ENCODE peak calls at places on chromosome 1, in ten cellular contexts. Z, V, W, B, H, C, I, D, N and Q are unnamed samples.

GRCh38 chr1:184160942-184161698 is 109.6 kb downstream of the TSEN15 start:
- DNase-seq in Z (no peak), V (no peak), W (no peak), B (no peak), H (no peak), C (no peak), I (no peak), D (no peak), N (no peak), Q (no peak)

GRCh38 chr1:3366181-3367051 is 88.0 kb upstream of the ARHGEF16 start:
- DNase-seq in Z (no peak), V (no peak), W (peak), B (no peak), H (peak), C (no peak), I (no peak), D (no peak), N (no peak), Q (no peak)

GRCh38 chr1:154578058-154578418 is 10.5 kb downstream of the CHRNB2 start:
- DNase-seq in Z (no peak), V (no peak), W (no peak), B (no peak), H (no peak), C (no peak), I (no peak), D (no peak), N (no peak), Q (no peak)

GRCh38 chr1:65398083-65398482 is 22.4 kb upstream of the LEPR start:
- DNase-seq in Z (no peak), V (no peak), W (no peak), B (no peak), H (no peak), C (no peak), I (no peak), D (no peak), N (no peak), Q (no peak)

GRCh38 chr1:237509748-237510147 is 381.0 kb downstream of the ZP4 start:
- DNase-seq in Z (no peak), V (no peak), W (no peak), B (no peak), H (no peak), C (no peak), I (no peak), D (no peak), N (no peak), Q (no peak)

GRCh38 chr1:65190229-65190628 is 42.2 kb downstream of the AK4 start:
- DNase-seq in Z (no peak), V (no peak), W (no peak), B (no peak), H (no peak), C (no peak), I (no peak), D (no peak), N (no peak), Q (no peak)

GRCh38 chr1:160133990-160134770 is 17.2 kb upstream of the ATP1A4 start:
- DNase-seq in Z (no peak), V (no peak), W (peak), B (no peak), H (no peak), C (no peak), I (no peak), D (no peak), N (no peak), Q (no peak)

GRCh38 chr1:63817152-63817667 is 43.4 kb downstream of the ROR1 start:
- DNase-seq in Z (no peak), V (peak), W (no peak), B (no peak), H (no peak), C (no peak), I (no peak), D (no peak), N (peak), Q (no peak)

GRCh38 chr1:178630418-178630817 is 94.6 kb upstream of the RALGPS2 start:
- DNase-seq in Z (no peak), V (no peak), W (no peak), B (no peak), H (no peak), C (no peak), I (no peak), D (no peak), N (no peak), Q (no peak)

GRCh38 chr1:219847215-219847855 is 81.0 kb downstream of the SLC30A10 start:
- DNase-seq in Z (no peak), V (no peak), W (no peak), B (no peak), H (no peak), C (no peak), I (no peak), D (no peak), N (no peak), Q (no peak)

GRCh38 chr1:244349103-244349531 is 102.6 kb downstream of the ADSS2 start:
- DNase-seq in Z (no peak), V (no peak), W (no peak), B (no peak), H (no peak), C (no peak), I (no peak), D (no peak), N (peak), Q (no peak)

GRCh38 chr1:27981146-27981545 is 21.4 kb downstream of the XKR8 start:
- DNase-seq in Z (peak), V (no peak), W (no peak), B (no peak), H (no peak), C (no peak), I (no peak), D (no peak), N (no peak), Q (no peak)

GRCh38 chr1:1014896-1015681 is 1.8 kb downstream of the ISG15 start:
- DNase-seq in Z (no peak), V (no peak), W (no peak), B (no peak), H (no peak), C (no peak), I (no peak), D (peak), N (peak), Q (no peak)

GRCh38 chr1:85585845-85586244 is 5.3 kb downstream of the CCN1 start:
- DNase-seq in Z (no peak), V (no peak), W (no peak), B (no peak), H (no peak), C (no peak), I (no peak), D (no peak), N (peak), Q (no peak)

GRCh38 chr1:233673947-233674431 is 60.1 kb downstream of the KCNK1 start:
- DNase-seq in Z (no peak), V (no peak), W (no peak), B (no peak), H (no peak), C (no peak), I (no peak), D (no peak), N (peak), Q (no peak)

GRCh38 chr1:71967670-71968069 is 314.7 kb downstream of the NEGR1 start:
- DNase-seq in Z (no peak), V (no peak), W (no peak), B (no peak), H (no peak), C (no peak), I (no peak), D (no peak), N (no peak), Q (no peak)

GRCh38 chr1:193406901-193407300 is 220.5 kb upstream of the B3GALT2 start:
- DNase-seq in Z (no peak), V (peak), W (no peak), B (peak), H (no peak), C (no peak), I (no peak), D (peak), N (peak), Q (no peak)

GRCh38 chr1:10692401-10693021 is 103.9 kb downstream of the CASZ1 start:
- DNase-seq in Z (no peak), V (peak), W (no peak), B (peak), H (no peak), C (peak), I (no peak), D (peak), N (peak), Q (peak)